ENCODE peak calls at places on chromosome 7, in four cellular contexts. F is colonic mucosa, M is MM.1S, T is hepatocyte. G is an unnamed sample.

GRCh38 chr7:80018941-80019808 is 115.5 kb upstream of the GNAI1 start:
- DNase-seq in F (peak), M (peak), T (peak), G (peak)

GRCh38 chr7:123030631-123031030 is 35.1 kb upstream of the TAS2R16 start:
- DNase-seq in F (no peak), M (no peak), T (no peak), G (no peak)

GRCh38 chr7:49023345-49024330 is 99.3 kb downstream of the CDC14C start:
- DNase-seq in F (no peak), M (no peak), T (no peak), G (no peak)

GRCh38 chr7:138934861-138935260 is 46.3 kb downstream of the KIAA1549 start:
- DNase-seq in F (no peak), M (no peak), T (peak), G (peak)

GRCh38 chr7:34048445-34048844 is 143.1 kb downstream of the BMPER start:
- DNase-seq in F (no peak), M (no peak), T (no peak), G (no peak)

GRCh38 chr7:27144799-27145166 is 1.3 kb upstream of the HOXA5 start:
- DNase-seq in F (peak), M (no peak), T (no peak), G (no peak)

GRCh38 chr7:138970979-138971378 is 10.2 kb downstream of the KIAA1549 start:
- DNase-seq in F (no peak), M (no peak), T (no peak), G (no peak)

GRCh38 chr7:109322833-109323232 is 753.2 kb downstream of the DNAJB9 start:
- DNase-seq in F (no peak), M (peak), T (no peak), G (no peak)

GRCh38 chr7:137032436-137032835 is 164.0 kb downstream of the CHRM2 start:
- DNase-seq in F (no peak), M (no peak), T (no peak), G (peak)

GRCh38 chr7:64192148-64192704 is 14.8 kb upstream of the ZNF735 start:
- DNase-seq in F (no peak), M (no peak), T (no peak), G (no peak)

GRCh38 chr7:12719141-12719919 is 31.9 kb downstream of the ARL4A start:
- DNase-seq in F (no peak), M (no peak), T (no peak), G (peak)

GRCh38 chr7:120989571-120990220 is 1.2 kb downstream of the CPED1 start:
- DNase-seq in F (no peak), M (peak), T (no peak), G (no peak)

GRCh38 chr7:80505900-80506500 is 5.9 kb downstream of the GNAT3 start:
- DNase-seq in F (no peak), M (no peak), T (no peak), G (no peak)

GRCh38 chr7:4178416-4178815 is 503.7 kb upstream of the FOXK1 start:
- DNase-seq in F (no peak), M (no peak), T (no peak), G (no peak)

GRCh38 chr7:22332481-22332880 is 24.5 kb downstream of the RAPGEF5 start:
- DNase-seq in F (no peak), M (no peak), T (no peak), G (no peak)

GRCh38 chr7:19139706-19140327 is 5.4 kb downstream of the FERD3L start:
- DNase-seq in F (no peak), M (no peak), T (no peak), G (no peak)

GRCh38 chr7:158350166-158350900 is 237.3 kb downstream of the PTPRN2 start:
- DNase-seq in F (no peak), M (no peak), T (no peak), G (no peak)

GRCh38 chr7:25868509-25868908 is 283.5 kb upstream of the NFE2L3 start:
- DNase-seq in F (no peak), M (no peak), T (no peak), G (no peak)

GRCh38 chr7:7157887-7158271 is 24.5 kb upstream of the C1GALT1 start:
- DNase-seq in F (no peak), M (no peak), T (no peak), G (no peak)

GRCh38 chr7:18573410-18574234 is 78.1 kb downstream of the HDAC9 start:
- DNase-seq in F (no peak), M (no peak), T (no peak), G (no peak)

GRCh38 chr7:94656925-94657731 is 1.2 kb upstream of the SGCE start:
- DNase-seq in F (peak), M (peak), T (peak), G (peak)

GRCh38 chr7:100691676-100692577 is 2.1 kb downstream of the GIGYF1 start:
- DNase-seq in F (peak), M (peak), T (peak), G (peak)

GRCh38 chr7:135512135-135512887 is 2.4 kb upstream of the CNOT4 start:
- DNase-seq in F (peak), M (peak), T (peak), G (peak)

GRCh38 chr7:131583430-131583829 is 27.0 kb upstream of the PODXL start:
- DNase-seq in F (no peak), M (no peak), T (no peak), G (no peak)

GRCh38 chr7:138981332-138982203 is at the start of gene KIAA1549:
- DNase-seq in F (peak), M (peak), T (peak), G (peak)

GRCh38 chr7:148148456-148148855 is 442.1 kb upstream of the C7orf33 start:
- DNase-seq in F (peak), M (no peak), T (no peak), G (no peak)

GRCh38 chr7:32206987-32207386 is 136.8 kb upstream of the PDE1C start:
- DNase-seq in F (no peak), M (no peak), T (peak), G (no peak)

DNA sequence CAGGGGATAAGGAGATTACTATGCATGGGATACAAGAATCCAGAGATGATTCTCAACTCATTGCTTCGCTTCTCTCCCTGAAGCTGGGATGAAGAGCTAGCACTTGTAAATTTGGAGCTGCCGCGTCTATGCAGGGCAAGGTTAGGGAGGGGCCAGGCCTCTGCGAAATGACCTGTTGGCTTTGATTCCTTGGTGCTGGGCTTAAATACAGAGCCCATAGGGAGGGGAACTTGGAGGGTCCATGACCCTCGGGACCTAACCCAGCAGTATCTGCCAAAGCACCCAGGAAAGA is 673 bp upstream of the WNT2 start:
- DNase-seq in F (no peak), M (no peak), T (no peak), G (no peak)
- H3K4me3 ChIP-seq in F (no peak), M (no peak), T (peak), G (peak)

GRCh38 chr7:55144333-55144954 is 125.6 kb downstream of the EGFR start:
- DNase-seq in F (no peak), M (no peak), T (no peak), G (no peak)
- TF ChIP-seq CTCF in F (no peak), M (no peak), T (no peak), G (peak)

DNA sequence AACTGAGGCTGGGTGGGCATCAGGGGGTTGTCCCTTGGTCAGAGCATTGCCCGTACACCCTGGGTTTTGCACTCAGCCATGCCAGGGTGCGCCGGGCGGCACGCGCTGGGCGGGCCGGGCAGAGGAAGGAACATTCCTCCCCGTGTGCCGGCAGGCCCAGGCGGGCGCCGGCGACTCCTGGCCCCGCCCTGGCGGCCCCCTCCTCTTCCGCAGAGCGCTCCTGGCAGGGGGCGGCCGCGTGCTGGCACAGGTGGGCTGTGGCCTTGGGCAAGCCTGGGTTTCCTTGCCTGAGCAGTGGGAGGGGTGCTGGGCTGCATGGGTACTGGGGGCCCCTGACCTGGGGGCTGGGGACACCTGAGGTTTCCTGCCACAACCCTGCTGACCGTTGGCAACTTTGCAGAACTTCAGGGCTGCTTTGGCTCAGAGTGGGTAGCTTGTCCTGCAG is 3.9 kb downstream of the LFNG start:
- DNase-seq in F (peak), M (no peak), T (no peak), G (no peak)
- H3K4me3 ChIP-seq in F (peak), M (no peak), T (no peak), G (no peak)

GRCh38 chr7:16916111-16916639 is 34.4 kb upstream of the AGR3 start:
- DNase-seq in F (no peak), M (no peak), T (peak), G (peak)

GRCh38 chr7:16919440-16919839 is 37.7 kb upstream of the AGR3 start:
- DNase-seq in F (no peak), M (no peak), T (no peak), G (no peak)

GRCh38 chr7:16921151-16921550 is 39.4 kb upstream of the AGR3 start:
- DNase-seq in F (no peak), M (no peak), T (no peak), G (no peak)

GRCh38 chr7:16916733-16917132 is 35.0 kb upstream of the AGR3 start:
- DNase-seq in F (no peak), M (no peak), T (no peak), G (no peak)

DNA sequence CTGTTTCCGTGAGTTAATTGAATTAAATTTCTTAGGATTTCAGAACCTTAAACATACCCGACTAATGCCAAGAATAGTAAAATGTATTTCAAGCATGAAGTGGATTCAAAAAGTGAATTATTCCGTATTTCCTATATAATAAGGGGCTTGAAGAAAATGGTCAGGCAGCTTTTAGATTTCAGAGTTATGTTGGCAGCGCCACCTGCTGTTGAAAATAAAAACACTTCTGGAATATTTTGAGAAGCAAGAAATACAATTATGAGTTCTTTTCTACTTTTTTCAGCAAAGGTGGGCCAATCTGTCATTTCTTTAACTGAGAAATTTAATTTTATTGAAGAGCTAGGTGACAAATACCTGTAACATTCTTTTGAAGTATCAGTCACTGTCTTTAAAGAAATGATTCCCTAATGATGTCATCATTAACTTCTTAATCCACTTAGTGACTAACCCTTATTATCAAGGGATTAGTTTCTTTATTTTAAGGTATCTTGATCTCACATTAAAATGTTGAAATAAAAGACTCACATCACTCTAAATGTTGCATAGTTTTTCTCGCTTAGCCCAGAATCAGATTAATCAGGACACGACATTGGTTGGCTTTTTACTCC is 36.6 kb upstream of the AGR3 start:
- DNase-seq in F (peak), M (peak), T (peak), G (peak)
- TF ChIP-seq CTCF in F (peak), M (peak), T (peak), G (peak)

GRCh38 chr7:151233804-151234203 is 1.5 kb downstream of the CHPF2 start:
- DNase-seq in F (no peak), M (no peak), T (no peak), G (no peak)
- H3K4me3 ChIP-seq in F (peak), M (peak), T (no peak), G (peak)

DNA sequence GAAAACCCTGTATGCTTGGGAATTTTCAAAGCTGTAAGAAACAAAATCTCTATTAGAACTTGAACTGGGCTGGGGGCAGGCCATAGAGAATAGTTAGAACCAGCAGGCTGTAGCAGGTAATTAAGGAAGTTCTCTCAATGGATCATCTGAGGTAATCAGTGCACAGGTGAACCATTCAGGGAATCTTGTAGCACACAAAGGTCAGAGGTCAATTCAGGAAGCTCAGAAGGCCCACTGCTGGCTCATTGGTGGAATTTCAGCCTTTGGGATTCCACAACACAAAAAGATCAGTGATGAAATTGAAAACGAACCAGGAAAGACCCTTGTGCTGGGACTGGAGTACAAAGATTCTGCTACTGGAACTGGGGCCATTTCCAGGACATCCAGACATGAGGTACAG is 82.0 kb downstream of the TMEM168 start:
- DNase-seq in F (no peak), M (no peak), T (no peak), G (no peak)
- TF ChIP-seq CTCF in F (no peak), M (no peak), T (no peak), G (no peak)

GRCh38 chr7:130292682-130293257 is at the start of gene CPA4:
- DNase-seq in F (no peak), M (no peak), T (no peak), G (peak)

GRCh38 chr7:130296221-130296951 is 3.4 kb downstream of the CPA4 start:
- DNase-seq in F (no peak), M (no peak), T (no peak), G (no peak)

GRCh38 chr7:130294314-130294713 is 1.4 kb downstream of the CPA4 start:
- DNase-seq in F (no peak), M (no peak), T (no peak), G (peak)

GRCh38 chr7:130290745-130291144 is 2.2 kb upstream of the CPA4 start:
- DNase-seq in F (no peak), M (no peak), T (no peak), G (no peak)

DNA sequence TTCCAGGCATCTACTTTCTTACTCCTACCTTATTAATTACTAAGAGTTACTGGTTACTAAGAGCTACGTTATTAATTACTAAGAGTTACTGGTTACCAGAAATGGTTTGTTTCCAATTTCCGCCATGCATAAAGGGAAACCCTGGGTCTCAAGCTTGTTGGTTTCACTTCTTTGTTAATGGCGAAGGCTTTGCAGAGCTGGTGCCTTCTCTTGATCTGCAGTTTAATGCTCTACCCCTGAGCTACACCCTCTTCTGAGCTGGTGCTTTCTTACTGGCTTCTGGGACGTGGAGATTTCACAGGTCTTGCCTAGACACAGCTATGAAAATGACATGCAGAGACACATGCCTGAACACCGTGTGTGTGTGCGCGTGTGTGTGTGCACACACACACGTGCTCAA is 560 bp downstream of the CPA4 start:
- DNase-seq in F (no peak), M (no peak), T (no peak), G (no peak)
- H3K4me3 ChIP-seq in F (no peak), M (no peak), T (no peak), G (no peak)